ENCODE peak calls at places on chromosomes 11 and 22, in seven cellular contexts. One of them, this sample, is unnamed. For H3K27me3, the result is how much of the 10 kb centered on the place peaks cover.

GRCh38 chr11:57514538-57515331 is 767 bp downstream of the SLC43A1 start:
- DNase-seq in IMR-90: peak
- DNase-seq in mesendoderm: peak
- DNase-seq in H9: peak
- DNase-seq in neuronal stem cell: no peak
- DNase-seq in H1: peak
- DNase-seq in trophoblast cell: no peak
- DNase-seq in this sample: peak

GRCh38 chr11:102196816-102197215 is 86.6 kb downstream of the YAP1 start:
- DNase-seq in IMR-90: peak
- DNase-seq in mesendoderm: no peak
- DNase-seq in H9: no peak
- DNase-seq in neuronal stem cell: no peak
- DNase-seq in H1: no peak
- DNase-seq in trophoblast cell: no peak
- DNase-seq in this sample: peak

GRCh38 chr22:44574057-44574456 is 76.0 kb upstream of the RTL6 start:
- DNase-seq in IMR-90: peak
- DNase-seq in mesendoderm: no peak
- DNase-seq in H9: no peak
- DNase-seq in neuronal stem cell: no peak
- DNase-seq in H1: no peak
- DNase-seq in trophoblast cell: no peak
- DNase-seq in this sample: no peak

GRCh38 chr11:103832762-103833161 is 203.7 kb upstream of the DDI1 start:
- DNase-seq in IMR-90: peak
- DNase-seq in mesendoderm: no peak
- DNase-seq in H9: no peak
- DNase-seq in neuronal stem cell: no peak
- DNase-seq in H1: no peak
- DNase-seq in trophoblast cell: no peak
- DNase-seq in this sample: no peak

GRCh38 chr22:35352214-35353111 is 28.4 kb upstream of the HMOX1 start:
- DNase-seq in IMR-90: no peak
- DNase-seq in mesendoderm: peak
- DNase-seq in H9: peak
- DNase-seq in neuronal stem cell: no peak
- DNase-seq in H1: peak
- DNase-seq in trophoblast cell: peak
- DNase-seq in this sample: no peak

GRCh38 chr11:110892741-110893285 is 180.6 kb upstream of the ARHGAP20 start:
- DNase-seq in IMR-90: peak
- DNase-seq in mesendoderm: peak
- DNase-seq in H9: no peak
- DNase-seq in neuronal stem cell: no peak
- DNase-seq in H1: no peak
- DNase-seq in trophoblast cell: no peak
- DNase-seq in this sample: no peak

GRCh38 chr22:25110846-25111578 is 88.6 kb upstream of the CRYBB3 start:
- DNase-seq in IMR-90: peak
- DNase-seq in mesendoderm: peak
- DNase-seq in H9: peak
- DNase-seq in neuronal stem cell: peak
- DNase-seq in H1: peak
- DNase-seq in trophoblast cell: peak
- DNase-seq in this sample: peak

GRCh38 chr11:61041755-61042518 is 60.4 kb upstream of the CD5 start:
- DNase-seq in IMR-90: no peak
- DNase-seq in mesendoderm: peak
- DNase-seq in H9: peak
- DNase-seq in neuronal stem cell: peak
- DNase-seq in H1: no peak
- DNase-seq in trophoblast cell: no peak
- DNase-seq in this sample: no peak

GRCh38 chr11:748007-748359 is 719 bp downstream of the TALDO1 start:
- DNase-seq in IMR-90: no peak
- DNase-seq in mesendoderm: no peak
- DNase-seq in H9: no peak
- DNase-seq in neuronal stem cell: no peak
- DNase-seq in H1: no peak
- DNase-seq in trophoblast cell: no peak
- DNase-seq in this sample: peak

GRCh38 chr11:123054301-123055065 is 7.5 kb downstream of the HSPA8 start:
- DNase-seq in IMR-90: peak
- DNase-seq in mesendoderm: peak
- DNase-seq in H9: peak
- DNase-seq in neuronal stem cell: peak
- DNase-seq in H1: no peak
- DNase-seq in trophoblast cell: peak
- DNase-seq in this sample: peak

GRCh38 chr11:93522448-93522847 is 20.7 kb downstream of the SMCO4 start:
- DNase-seq in IMR-90: no peak
- DNase-seq in mesendoderm: no peak
- DNase-seq in H9: no peak
- DNase-seq in neuronal stem cell: no peak
- DNase-seq in H1: no peak
- DNase-seq in trophoblast cell: no peak
- DNase-seq in this sample: no peak

GRCh38 chr11:12606597-12606996 is 67.6 kb upstream of the TEAD1 start:
- DNase-seq in IMR-90: peak
- DNase-seq in mesendoderm: peak
- DNase-seq in H9: no peak
- DNase-seq in neuronal stem cell: no peak
- DNase-seq in H1: no peak
- DNase-seq in trophoblast cell: peak
- DNase-seq in this sample: peak

GRCh38 chr11:40679276-40679675 is 780.2 kb downstream of the LRRC4C start:
- DNase-seq in IMR-90: no peak
- DNase-seq in mesendoderm: peak
- DNase-seq in H9: peak
- DNase-seq in neuronal stem cell: no peak
- DNase-seq in H1: no peak
- DNase-seq in trophoblast cell: no peak
- DNase-seq in this sample: no peak

GRCh38 chr11:84264066-84264465 is 977.9 kb upstream of the CCDC90B start:
- DNase-seq in IMR-90: no peak
- DNase-seq in mesendoderm: no peak
- DNase-seq in H9: no peak
- DNase-seq in neuronal stem cell: no peak
- DNase-seq in H1: no peak
- DNase-seq in trophoblast cell: no peak
- DNase-seq in this sample: no peak

GRCh38 chr11:74086242-74086884 is 77.5 kb upstream of the UCP3 start:
- DNase-seq in IMR-90: no peak
- DNase-seq in mesendoderm: no peak
- DNase-seq in H9: no peak
- DNase-seq in neuronal stem cell: no peak
- DNase-seq in H1: no peak
- DNase-seq in trophoblast cell: no peak
- DNase-seq in this sample: no peak

GRCh38 chr11:69657911-69658605 is 17.1 kb downstream of the LTO1 start:
- DNase-seq in IMR-90: peak
- DNase-seq in mesendoderm: peak
- DNase-seq in H9: peak
- DNase-seq in neuronal stem cell: peak
- DNase-seq in H1: peak
- DNase-seq in trophoblast cell: no peak
- DNase-seq in this sample: peak

GRCh38 chr11:81007046-81007445 is 1566.2 kb upstream of the TENM4 start:
- DNase-seq in IMR-90: peak
- DNase-seq in mesendoderm: no peak
- DNase-seq in H9: no peak
- DNase-seq in neuronal stem cell: no peak
- DNase-seq in H1: no peak
- DNase-seq in trophoblast cell: no peak
- DNase-seq in this sample: peak

GRCh38 chr11:65572356-65573043 is at the start of gene FAM89B:
- DNase-seq in IMR-90: peak
- DNase-seq in mesendoderm: peak
- DNase-seq in H9: peak
- DNase-seq in neuronal stem cell: no peak
- DNase-seq in H1: peak
- DNase-seq in trophoblast cell: peak
- DNase-seq in this sample: peak

GRCh38 chr11:110447897-110448522 is 18.3 kb downstream of the FDX1 start:
- DNase-seq in IMR-90: no peak
- DNase-seq in mesendoderm: no peak
- DNase-seq in H9: no peak
- DNase-seq in neuronal stem cell: no peak
- DNase-seq in H1: no peak
- DNase-seq in trophoblast cell: no peak
- DNase-seq in this sample: no peak

GRCh38 chr22:38124236-38124974 is 13.9 kb upstream of the BAIAP2L2 start:
- DNase-seq in IMR-90: no peak
- DNase-seq in mesendoderm: peak
- DNase-seq in H9: peak
- DNase-seq in neuronal stem cell: no peak
- DNase-seq in H1: no peak
- DNase-seq in trophoblast cell: no peak
- DNase-seq in this sample: no peak
- H3K27me3 ChIP-seq in IMR-90: under half
- H3K27me3 ChIP-seq in mesendoderm: under half
- H3K27me3 ChIP-seq in H9: under half
- H3K27me3 ChIP-seq in neuronal stem cell: under half
- H3K27me3 ChIP-seq in H1: under half
- H3K27me3 ChIP-seq in trophoblast cell: under half
- H3K27me3 ChIP-seq in this sample: under half

DNA sequence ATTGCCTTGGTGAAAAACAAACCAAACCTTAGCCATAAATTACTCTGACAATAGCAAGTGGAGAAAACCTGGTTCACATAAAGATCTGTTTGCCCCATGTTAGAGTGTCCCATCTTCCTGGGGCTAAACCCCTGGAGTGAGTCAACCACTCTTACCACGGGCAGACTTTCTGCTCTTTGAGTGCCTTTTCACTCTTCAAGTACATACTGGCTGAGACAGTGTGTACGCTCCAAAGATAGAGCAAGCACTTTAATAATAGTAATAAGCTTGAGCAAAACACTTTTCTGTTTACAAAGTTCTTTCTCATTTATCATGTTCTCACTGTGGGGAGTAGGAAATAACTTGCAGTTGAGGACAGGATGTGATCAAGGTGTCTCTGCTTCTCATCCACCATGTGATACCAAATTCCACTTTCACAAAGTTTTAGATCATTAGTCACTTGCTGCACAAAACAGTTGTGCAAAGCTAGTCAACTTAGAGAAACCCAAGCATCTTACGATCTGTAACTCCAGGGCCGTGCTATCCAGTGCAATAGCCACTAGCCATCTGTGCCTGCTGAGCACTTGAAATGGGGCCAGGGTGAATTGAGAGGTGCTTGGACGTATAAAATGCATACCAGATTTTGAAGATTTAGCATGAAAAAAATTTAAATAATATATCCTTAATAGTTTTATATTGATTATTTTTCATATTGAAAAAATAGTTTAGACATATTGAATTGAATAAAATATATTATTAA is 135.4 kb downstream of the KIF18A start:
- DNase-seq in IMR-90: no peak
- DNase-seq in mesendoderm: no peak
- DNase-seq in H9: no peak
- DNase-seq in neuronal stem cell: no peak
- DNase-seq in H1: no peak
- DNase-seq in trophoblast cell: no peak
- DNase-seq in this sample: peak
- H3K23ac ChIP-seq in IMR-90: no peak
- H3K23ac ChIP-seq in mesendoderm: no peak
- H3K23ac ChIP-seq in H9: no peak
- H3K23ac ChIP-seq in neuronal stem cell: no peak
- H3K23ac ChIP-seq in H1: no peak
- H3K23ac ChIP-seq in trophoblast cell: no peak
- H3K23ac ChIP-seq in this sample: no peak

DNA sequence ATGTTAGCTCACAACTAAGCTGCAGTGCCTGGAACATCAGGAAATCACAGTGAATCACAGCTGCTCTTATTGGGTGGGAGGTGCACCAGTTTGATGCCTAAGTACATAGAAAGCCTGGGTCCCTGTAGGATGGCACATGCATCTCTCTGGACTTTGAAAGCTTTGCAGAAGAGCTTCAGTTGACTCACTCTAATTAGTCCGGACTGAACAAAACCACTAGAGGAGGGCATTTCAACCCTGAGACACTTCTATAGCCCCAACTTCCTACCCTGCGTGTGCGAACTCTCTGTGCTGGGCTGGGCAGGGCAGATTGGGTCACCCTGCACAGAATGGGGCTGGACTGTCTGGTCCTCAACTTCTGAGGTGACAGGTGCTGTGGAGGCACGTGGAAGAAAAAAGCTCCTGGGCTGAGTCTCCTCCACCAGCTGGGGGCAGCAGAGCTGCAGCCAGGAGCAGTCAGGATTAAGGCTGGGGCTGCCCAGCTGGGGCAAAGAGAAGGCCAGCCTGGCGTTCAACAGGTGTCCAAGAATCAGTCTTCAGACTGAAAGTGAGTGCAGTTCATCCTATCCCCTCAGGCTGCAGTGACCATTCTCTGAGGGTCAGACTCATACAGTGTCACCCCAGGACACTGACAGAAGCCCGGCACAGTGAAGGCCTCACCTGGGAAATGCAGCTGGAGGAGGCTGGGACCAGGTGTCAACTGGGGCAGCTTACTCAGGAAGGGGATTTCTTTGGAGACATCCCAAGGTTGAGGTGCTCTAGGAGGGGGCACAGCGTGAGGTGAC is 22.1 kb downstream of the GGTLC2 start:
- DNase-seq in IMR-90: peak
- DNase-seq in mesendoderm: peak
- DNase-seq in H9: peak
- DNase-seq in neuronal stem cell: no peak
- DNase-seq in H1: peak
- DNase-seq in trophoblast cell: no peak
- DNase-seq in this sample: no peak
- H3K27me3 ChIP-seq in IMR-90: under half
- H3K27me3 ChIP-seq in mesendoderm: under half
- H3K27me3 ChIP-seq in H9: under half
- H3K27me3 ChIP-seq in neuronal stem cell: under half
- H3K27me3 ChIP-seq in H1: under half
- H3K27me3 ChIP-seq in trophoblast cell: under half
- H3K27me3 ChIP-seq in this sample: half or more

GRCh38 chr11:32574446-32574845 is 9.2 kb upstream of the EIF3M start:
- DNase-seq in IMR-90: no peak
- DNase-seq in mesendoderm: peak
- DNase-seq in H9: no peak
- DNase-seq in neuronal stem cell: no peak
- DNase-seq in H1: no peak
- DNase-seq in trophoblast cell: no peak
- DNase-seq in this sample: no peak

GRCh38 chr11:32573228-32573627 is 10.4 kb upstream of the EIF3M start:
- DNase-seq in IMR-90: no peak
- DNase-seq in mesendoderm: no peak
- DNase-seq in H9: no peak
- DNase-seq in neuronal stem cell: no peak
- DNase-seq in H1: no peak
- DNase-seq in trophoblast cell: no peak
- DNase-seq in this sample: no peak

GRCh38 chr11:32575070-32575469 is 8.6 kb upstream of the EIF3M start:
- DNase-seq in IMR-90: no peak
- DNase-seq in mesendoderm: peak
- DNase-seq in H9: no peak
- DNase-seq in neuronal stem cell: no peak
- DNase-seq in H1: no peak
- DNase-seq in trophoblast cell: no peak
- DNase-seq in this sample: no peak

GRCh38 chr11:32580967-32581366 is 2.7 kb upstream of the EIF3M start:
- DNase-seq in IMR-90: peak
- DNase-seq in mesendoderm: peak
- DNase-seq in H9: no peak
- DNase-seq in neuronal stem cell: no peak
- DNase-seq in H1: no peak
- DNase-seq in trophoblast cell: no peak
- DNase-seq in this sample: peak

GRCh38 chr11:32576456-32576855 is 7.2 kb upstream of the EIF3M start:
- DNase-seq in IMR-90: no peak
- DNase-seq in mesendoderm: no peak
- DNase-seq in H9: no peak
- DNase-seq in neuronal stem cell: no peak
- DNase-seq in H1: no peak
- DNase-seq in trophoblast cell: no peak
- DNase-seq in this sample: no peak
- H3K23ac ChIP-seq in IMR-90: no peak
- H3K23ac ChIP-seq in mesendoderm: no peak
- H3K23ac ChIP-seq in H9: no peak
- H3K23ac ChIP-seq in neuronal stem cell: no peak
- H3K23ac ChIP-seq in H1: no peak
- H3K23ac ChIP-seq in trophoblast cell: no peak
- H3K23ac ChIP-seq in this sample: no peak